ENCODE peak calls at places on chromosome X, in eight cellular contexts. One of them, this sample, is unnamed.
A peak's percentile ranks its signal among the peaks of the same experiment; 100 is the strongest.

GRCh38 chrX:45479196-45479834 is 278.6 kb upstream of the DIPK2B start:
- DNase-seq in NT2/D1: no peak
- DNase-seq in CD8-positive, alpha-beta T cell: no peak
- DNase-seq in CD8-positive, alpha-beta memory T cell: no peak
- DNase-seq in dorsolateral prefrontal cortex: no peak
- DNase-seq in cardiac muscle cell: peak; percentile 72
- DNase-seq in AG04450: peak; percentile 60
- DNase-seq in osteoblast: no peak
- DNase-seq in this sample: no peak

GRCh38 chrX:44733931-44734330 is 109.9 kb upstream of the DUSP21 start:
- DNase-seq in CD8-positive, alpha-beta T cell: no peak
- DNase-seq in dorsolateral prefrontal cortex: no peak
- DNase-seq in NT2/D1: no peak
- DNase-seq in CD8-positive, alpha-beta memory T cell: no peak
- DNase-seq in AG04450: no peak
- DNase-seq in osteoblast: no peak
- DNase-seq in cardiac muscle cell: no peak
- DNase-seq in this sample: no peak

GRCh38 chrX:128754130-128754529 is 701.9 kb upstream of the ACTRT1 start:
- DNase-seq in dorsolateral prefrontal cortex: no peak
- DNase-seq in AG04450: no peak
- DNase-seq in cardiac muscle cell: no peak
- DNase-seq in NT2/D1: peak; percentile 1
- DNase-seq in CD8-positive, alpha-beta T cell: no peak
- DNase-seq in osteoblast: no peak
- DNase-seq in CD8-positive, alpha-beta memory T cell: no peak
- DNase-seq in this sample: no peak

GRCh38 chrX:372856-373640 is 13.7 kb downstream of the PPP2R3B start:
- DNase-seq in cardiac muscle cell: peak; percentile 29
- DNase-seq in NT2/D1: no peak
- DNase-seq in osteoblast: peak; percentile 90
- DNase-seq in CD8-positive, alpha-beta T cell: no peak
- DNase-seq in CD8-positive, alpha-beta memory T cell: no peak
- DNase-seq in AG04450: peak; percentile 15
- DNase-seq in dorsolateral prefrontal cortex: no peak
- DNase-seq in this sample: no peak

GRCh38 chrX:43718956-43719355 is 62.9 kb downstream of the MAOA start:
- DNase-seq in NT2/D1: no peak
- DNase-seq in AG04450: no peak
- DNase-seq in CD8-positive, alpha-beta memory T cell: no peak
- DNase-seq in cardiac muscle cell: no peak
- DNase-seq in osteoblast: peak; percentile 42
- DNase-seq in CD8-positive, alpha-beta T cell: no peak
- DNase-seq in dorsolateral prefrontal cortex: no peak
- DNase-seq in this sample: no peak

GRCh38 chrX:48957477-48957826 is at the start of gene OTUD5:
- DNase-seq in osteoblast: peak; percentile 94
- DNase-seq in NT2/D1: no peak
- DNase-seq in CD8-positive, alpha-beta T cell: peak; percentile 78
- DNase-seq in dorsolateral prefrontal cortex: peak; percentile 73
- DNase-seq in CD8-positive, alpha-beta memory T cell: peak; percentile 68
- DNase-seq in AG04450: no peak
- DNase-seq in cardiac muscle cell: no peak
- DNase-seq in this sample: peak; percentile 78

GRCh38 chrX:153460826-153461225 is 9.6 kb downstream of the HAUS7 start:
- DNase-seq in CD8-positive, alpha-beta T cell: peak; percentile 54
- DNase-seq in osteoblast: peak; percentile 94
- DNase-seq in AG04450: no peak
- DNase-seq in NT2/D1: no peak
- DNase-seq in dorsolateral prefrontal cortex: peak; percentile 66
- DNase-seq in cardiac muscle cell: peak; percentile 57
- DNase-seq in CD8-positive, alpha-beta memory T cell: peak; percentile 6
- DNase-seq in this sample: peak; percentile 38

GRCh38 chrX:109709129-109709631 is 23.9 kb downstream of the ACSL4 start:
- DNase-seq in AG04450: no peak
- DNase-seq in osteoblast: no peak
- DNase-seq in CD8-positive, alpha-beta T cell: no peak
- DNase-seq in NT2/D1: no peak
- DNase-seq in CD8-positive, alpha-beta memory T cell: no peak
- DNase-seq in cardiac muscle cell: peak; percentile 68
- DNase-seq in dorsolateral prefrontal cortex: no peak
- DNase-seq in this sample: peak; percentile 53

GRCh38 chrX:1246816-1247215 is 21.8 kb upstream of the CSF2RA start:
- DNase-seq in AG04450: no peak
- DNase-seq in NT2/D1: peak; percentile 68
- DNase-seq in CD8-positive, alpha-beta memory T cell: peak; percentile 42
- DNase-seq in osteoblast: peak; percentile 94
- DNase-seq in dorsolateral prefrontal cortex: no peak
- DNase-seq in CD8-positive, alpha-beta T cell: peak; percentile 82
- DNase-seq in cardiac muscle cell: peak; percentile 39
- DNase-seq in this sample: peak; percentile 80

GRCh38 chrX:109362101-109362500 is 119.8 kb downstream of the GUCY2F start:
- DNase-seq in CD8-positive, alpha-beta memory T cell: no peak
- DNase-seq in cardiac muscle cell: no peak
- DNase-seq in NT2/D1: no peak
- DNase-seq in CD8-positive, alpha-beta T cell: no peak
- DNase-seq in osteoblast: no peak
- DNase-seq in AG04450: no peak
- DNase-seq in dorsolateral prefrontal cortex: no peak
- DNase-seq in this sample: no peak

GRCh38 chrX:129781134-129782014 is 1.6 kb downstream of the SASH3 start:
- DNase-seq in NT2/D1: no peak
- DNase-seq in dorsolateral prefrontal cortex: no peak
- DNase-seq in CD8-positive, alpha-beta T cell: peak; percentile 79
- DNase-seq in osteoblast: peak; percentile 47
- DNase-seq in cardiac muscle cell: no peak
- DNase-seq in AG04450: no peak
- DNase-seq in CD8-positive, alpha-beta memory T cell: peak; percentile 69
- DNase-seq in this sample: peak; percentile 86

GRCh38 chrX:155279873-155280272 is 15.6 kb upstream of the RAB39B start:
- DNase-seq in CD8-positive, alpha-beta memory T cell: no peak
- DNase-seq in NT2/D1: no peak
- DNase-seq in cardiac muscle cell: no peak
- DNase-seq in AG04450: no peak
- DNase-seq in osteoblast: no peak
- DNase-seq in CD8-positive, alpha-beta T cell: no peak
- DNase-seq in dorsolateral prefrontal cortex: no peak
- DNase-seq in this sample: no peak

GRCh38 chrX:11465648-11466411 is 172.6 kb downstream of the AMELX start:
- DNase-seq in NT2/D1: no peak
- DNase-seq in osteoblast: no peak
- DNase-seq in dorsolateral prefrontal cortex: no peak
- DNase-seq in CD8-positive, alpha-beta memory T cell: no peak
- DNase-seq in CD8-positive, alpha-beta T cell: no peak
- DNase-seq in cardiac muscle cell: no peak
- DNase-seq in AG04450: no peak
- DNase-seq in this sample: no peak

GRCh38 chrX:105331244-105331643 is 110.8 kb upstream of the TEX13A start:
- DNase-seq in cardiac muscle cell: peak; percentile 44
- DNase-seq in NT2/D1: no peak
- DNase-seq in CD8-positive, alpha-beta memory T cell: no peak
- DNase-seq in dorsolateral prefrontal cortex: no peak
- DNase-seq in CD8-positive, alpha-beta T cell: no peak
- DNase-seq in AG04450: peak; percentile 11
- DNase-seq in osteoblast: no peak
- DNase-seq in this sample: no peak

GRCh38 chrX:25020391-25021131 is 4.8 kb upstream of the ARX start:
- DNase-seq in dorsolateral prefrontal cortex: no peak
- DNase-seq in AG04450: no peak
- DNase-seq in osteoblast: no peak
- DNase-seq in cardiac muscle cell: peak; percentile 18
- DNase-seq in NT2/D1: no peak
- DNase-seq in CD8-positive, alpha-beta T cell: peak; percentile 22
- DNase-seq in CD8-positive, alpha-beta memory T cell: no peak
- DNase-seq in this sample: peak; percentile 45
- H3K27me3 ChIP-seq in dorsolateral prefrontal cortex: peaks cover 33% of the 10 kb centered on the region
- H3K27me3 ChIP-seq in AG04450: peaks cover 82% of the 10 kb centered on the region
- H3K27me3 ChIP-seq in osteoblast: peaks cover 88% of the 10 kb centered on the region
- H3K27me3 ChIP-seq in cardiac muscle cell: peaks cover 100% of the 10 kb centered on the region
- H3K27me3 ChIP-seq in NT2/D1: peaks cover 97% of the 10 kb centered on the region
- H3K27me3 ChIP-seq in CD8-positive, alpha-beta T cell: peaks cover 27% of the 10 kb centered on the region
- H3K27me3 ChIP-seq in CD8-positive, alpha-beta memory T cell: peaks cover 24% of the 10 kb centered on the region
- H3K27me3 ChIP-seq in this sample: no peaks in the 10 kb centered on the region

DNA sequence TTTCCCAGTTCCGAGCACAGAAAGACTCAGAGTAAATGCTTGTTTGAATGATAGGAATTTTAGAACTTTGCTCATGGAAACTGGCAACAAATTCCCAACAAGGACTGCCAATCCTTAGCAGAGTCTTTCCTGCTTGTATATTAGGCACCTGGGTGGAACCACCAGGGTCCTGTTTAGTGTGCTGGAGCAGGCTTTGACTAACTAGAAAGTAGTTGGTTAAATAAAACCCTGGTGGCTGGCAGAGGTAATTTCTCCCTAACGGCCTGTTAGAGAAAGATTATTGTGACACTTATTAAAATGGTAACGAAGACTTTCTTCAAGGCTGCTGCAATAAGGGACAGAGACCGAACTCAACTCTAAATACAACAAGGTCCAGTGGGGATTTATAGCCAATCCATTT is 103.6 kb upstream of the TEX13D start:
- DNase-seq in CD8-positive, alpha-beta memory T cell: no peak
- DNase-seq in cardiac muscle cell: no peak
- DNase-seq in AG04450: no peak
- DNase-seq in CD8-positive, alpha-beta T cell: no peak
- DNase-seq in NT2/D1: no peak
- DNase-seq in osteoblast: no peak
- DNase-seq in dorsolateral prefrontal cortex: no peak
- DNase-seq in this sample: no peak
- H3K27me3 ChIP-seq in CD8-positive, alpha-beta memory T cell: no peaks in the 10 kb centered on the region
- H3K27me3 ChIP-seq in cardiac muscle cell: no peaks in the 10 kb centered on the region
- H3K27me3 ChIP-seq in AG04450: no peaks in the 10 kb centered on the region
- H3K27me3 ChIP-seq in CD8-positive, alpha-beta T cell: no peaks in the 10 kb centered on the region
- H3K27me3 ChIP-seq in NT2/D1: no peaks in the 10 kb centered on the region
- H3K27me3 ChIP-seq in osteoblast: no peaks in the 10 kb centered on the region
- H3K27me3 ChIP-seq in dorsolateral prefrontal cortex: no peaks in the 10 kb centered on the region
- H3K27me3 ChIP-seq in this sample: no peaks in the 10 kb centered on the region

GRCh38 chrX:24037729-24038128 is 10.7 kb upstream of the KLHL15 start:
- DNase-seq in CD8-positive, alpha-beta memory T cell: no peak
- DNase-seq in cardiac muscle cell: no peak
- DNase-seq in osteoblast: no peak
- DNase-seq in NT2/D1: no peak
- DNase-seq in CD8-positive, alpha-beta T cell: no peak
- DNase-seq in AG04450: no peak
- DNase-seq in dorsolateral prefrontal cortex: no peak
- DNase-seq in this sample: no peak
- H3K27me3 ChIP-seq in CD8-positive, alpha-beta memory T cell: no peaks in the 10 kb centered on the region
- H3K27me3 ChIP-seq in cardiac muscle cell: no peaks in the 10 kb centered on the region
- H3K27me3 ChIP-seq in osteoblast: no peaks in the 10 kb centered on the region
- H3K27me3 ChIP-seq in NT2/D1: no peaks in the 10 kb centered on the region
- H3K27me3 ChIP-seq in CD8-positive, alpha-beta T cell: no peaks in the 10 kb centered on the region
- H3K27me3 ChIP-seq in AG04450: no peaks in the 10 kb centered on the region
- H3K27me3 ChIP-seq in dorsolateral prefrontal cortex: no peaks in the 10 kb centered on the region
- H3K27me3 ChIP-seq in this sample: no peaks in the 10 kb centered on the region

DNA sequence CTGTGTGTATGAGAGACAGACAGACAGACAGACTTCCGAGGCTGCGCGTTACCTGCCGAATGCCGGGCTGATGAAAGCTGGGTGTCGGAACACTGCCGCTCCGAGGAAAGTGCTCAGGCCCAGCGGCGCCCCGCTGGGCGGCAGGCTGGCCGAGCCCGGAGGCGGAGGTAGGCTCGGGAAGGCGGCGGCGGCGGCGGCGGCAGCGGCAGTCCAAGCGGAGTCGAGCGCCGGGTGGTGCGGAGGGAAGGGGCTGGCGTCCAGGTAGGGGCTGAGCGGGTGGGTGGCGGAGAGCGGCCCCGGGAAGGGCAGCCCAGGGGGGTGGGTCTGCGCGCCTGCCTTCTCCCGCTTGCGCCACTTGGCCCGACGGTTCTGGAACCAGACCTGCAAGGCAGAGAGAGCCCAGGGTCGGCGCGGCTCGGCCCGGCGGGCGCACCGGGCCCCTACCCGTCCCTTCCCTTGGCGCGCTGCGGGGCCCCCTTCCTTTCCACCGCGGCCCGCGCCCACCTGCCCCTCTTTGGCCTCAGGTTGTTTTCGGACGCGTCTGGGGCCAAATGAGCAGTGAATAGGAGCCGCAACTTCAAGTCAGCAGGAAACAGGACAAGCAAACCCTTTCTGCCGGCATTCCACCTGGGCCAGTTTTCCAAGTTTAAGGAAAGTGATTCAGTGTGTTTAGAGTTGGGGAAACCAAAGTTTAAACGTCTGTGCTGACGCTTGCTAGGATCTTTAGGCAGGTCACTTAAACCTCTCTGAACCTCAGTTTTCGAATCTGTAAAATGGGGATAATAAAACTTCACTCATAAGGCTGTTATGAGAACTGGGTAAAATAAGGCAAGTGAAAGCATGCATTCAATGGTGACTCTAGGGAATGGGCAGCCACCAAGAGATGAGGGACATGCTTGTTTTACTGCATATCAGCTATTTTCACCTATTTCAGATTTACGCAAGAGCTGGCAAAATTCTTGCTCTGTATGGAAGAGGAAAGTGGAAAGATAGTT is 8.4 kb downstream of the ARX start:
- DNase-seq in osteoblast: no peak
- DNase-seq in CD8-positive, alpha-beta memory T cell: no peak
- DNase-seq in cardiac muscle cell: no peak
- DNase-seq in NT2/D1: no peak
- DNase-seq in CD8-positive, alpha-beta T cell: no peak
- DNase-seq in dorsolateral prefrontal cortex: no peak
- DNase-seq in AG04450: no peak
- DNase-seq in this sample: no peak
- H3K27me3 ChIP-seq in osteoblast: peaks cover 76% of the 10 kb centered on the region
- H3K27me3 ChIP-seq in CD8-positive, alpha-beta memory T cell: peaks cover 4% of the 10 kb centered on the region
- H3K27me3 ChIP-seq in cardiac muscle cell: peaks cover 100% of the 10 kb centered on the region
- H3K27me3 ChIP-seq in NT2/D1: peaks cover 99% of the 10 kb centered on the region
- H3K27me3 ChIP-seq in CD8-positive, alpha-beta T cell: no peaks in the 10 kb centered on the region
- H3K27me3 ChIP-seq in dorsolateral prefrontal cortex: peaks cover 40% of the 10 kb centered on the region
- H3K27me3 ChIP-seq in AG04450: peaks cover 81% of the 10 kb centered on the region
- H3K27me3 ChIP-seq in this sample: no peaks in the 10 kb centered on the region

GRCh38 chrX:148365233-148365632 is 135.2 kb upstream of the AFF2 start:
- DNase-seq in AG04450: no peak
- DNase-seq in NT2/D1: no peak
- DNase-seq in dorsolateral prefrontal cortex: no peak
- DNase-seq in CD8-positive, alpha-beta T cell: no peak
- DNase-seq in cardiac muscle cell: no peak
- DNase-seq in osteoblast: no peak
- DNase-seq in CD8-positive, alpha-beta memory T cell: no peak
- DNase-seq in this sample: no peak
- H3K27me3 ChIP-seq in AG04450: no peaks in the 10 kb centered on the region
- H3K27me3 ChIP-seq in NT2/D1: no peaks in the 10 kb centered on the region
- H3K27me3 ChIP-seq in dorsolateral prefrontal cortex: no peaks in the 10 kb centered on the region
- H3K27me3 ChIP-seq in CD8-positive, alpha-beta T cell: no peaks in the 10 kb centered on the region
- H3K27me3 ChIP-seq in cardiac muscle cell: no peaks in the 10 kb centered on the region
- H3K27me3 ChIP-seq in osteoblast: no peaks in the 10 kb centered on the region
- H3K27me3 ChIP-seq in CD8-positive, alpha-beta memory T cell: no peaks in the 10 kb centered on the region
- H3K27me3 ChIP-seq in this sample: no peaks in the 10 kb centered on the region

DNA sequence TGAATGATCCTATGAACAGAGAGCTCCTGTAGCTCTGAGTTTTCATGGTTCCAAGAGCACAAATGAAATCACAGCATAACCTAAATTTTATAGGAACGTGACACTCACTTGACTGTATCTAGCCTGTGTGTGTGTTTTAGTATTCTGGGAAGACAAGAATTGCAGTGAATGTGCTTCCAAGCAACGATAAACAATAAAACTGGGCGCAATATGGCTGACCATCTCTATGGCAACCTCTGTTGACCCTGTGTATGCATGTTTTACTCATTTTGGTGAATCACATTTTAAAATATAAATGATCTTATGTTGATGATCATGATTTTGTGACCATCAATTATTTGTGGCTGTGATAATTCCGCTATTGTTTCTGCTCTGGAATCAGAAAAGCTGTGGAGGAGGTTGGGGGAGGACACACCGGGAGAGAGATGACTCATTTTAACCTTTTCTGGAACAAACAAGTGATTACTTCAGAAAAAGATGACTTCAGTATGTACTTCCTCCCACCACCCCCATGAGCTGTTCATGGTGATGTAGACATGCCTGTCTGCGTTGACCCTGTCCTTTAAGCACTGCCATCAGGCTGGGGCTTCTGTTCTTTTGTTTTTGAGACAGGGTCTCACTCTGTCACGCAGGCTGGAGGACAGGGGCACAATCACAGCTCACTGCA is 31.8 kb downstream of the USP11 start:
- DNase-seq in osteoblast: no peak
- DNase-seq in AG04450: no peak
- DNase-seq in CD8-positive, alpha-beta memory T cell: no peak
- DNase-seq in cardiac muscle cell: peak; percentile 52
- DNase-seq in NT2/D1: no peak
- DNase-seq in dorsolateral prefrontal cortex: no peak
- DNase-seq in CD8-positive, alpha-beta T cell: no peak
- DNase-seq in this sample: no peak
- H3K27me3 ChIP-seq in osteoblast: peaks cover 4% of the 10 kb centered on the region
- H3K27me3 ChIP-seq in AG04450: no peaks in the 10 kb centered on the region
- H3K27me3 ChIP-seq in CD8-positive, alpha-beta memory T cell: no peaks in the 10 kb centered on the region
- H3K27me3 ChIP-seq in cardiac muscle cell: no peaks in the 10 kb centered on the region
- H3K27me3 ChIP-seq in NT2/D1: no peaks in the 10 kb centered on the region
- H3K27me3 ChIP-seq in dorsolateral prefrontal cortex: no peaks in the 10 kb centered on the region
- H3K27me3 ChIP-seq in CD8-positive, alpha-beta T cell: no peaks in the 10 kb centered on the region
- H3K27me3 ChIP-seq in this sample: no peaks in the 10 kb centered on the region